ENCODE peak calls at places on chromosomes 6 and 20, in four cellular contexts. One of them, this sample, is unnamed.

GRCh38 chr6:24126586-24127192 is 674 bp downstream of the NRSN1 start:
- DNase-seq in amniotic stem cell: peak
- DNase-seq in choroid plexus epithelial cell: peak
- DNase-seq in nephron progenitor cell: peak
- DNase-seq in this sample: peak

GRCh38 chr20:32470025-32470861 is 112.1 kb downstream of the ASXL1 start:
- DNase-seq in nephron progenitor cell: peak
- DNase-seq in choroid plexus epithelial cell: peak
- DNase-seq in amniotic stem cell: peak
- DNase-seq in this sample: no peak

GRCh38 chr20:53579581-53580375 is 13.9 kb downstream of the ZNF217 start:
- DNase-seq in amniotic stem cell: no peak
- DNase-seq in nephron progenitor cell: no peak
- DNase-seq in choroid plexus epithelial cell: peak
- DNase-seq in this sample: no peak

GRCh38 chr20:29873946-29874345 is 1383.5 kb upstream of the DEFB115 start:
- DNase-seq in amniotic stem cell: no peak
- DNase-seq in nephron progenitor cell: peak
- DNase-seq in choroid plexus epithelial cell: peak
- DNase-seq in this sample: no peak

GRCh38 chr6:16625319-16626240 is 135.7 kb downstream of the ATXN1 start:
- DNase-seq in choroid plexus epithelial cell: peak
- DNase-seq in amniotic stem cell: no peak
- DNase-seq in nephron progenitor cell: no peak
- DNase-seq in this sample: no peak

GRCh38 chr6:76574746-76575145 is 502.3 kb upstream of the IMPG1 start:
- DNase-seq in nephron progenitor cell: no peak
- DNase-seq in amniotic stem cell: no peak
- DNase-seq in choroid plexus epithelial cell: no peak
- DNase-seq in this sample: no peak

GRCh38 chr6:133512410-133513016 is 271.4 kb downstream of the EYA4 start:
- DNase-seq in nephron progenitor cell: peak
- DNase-seq in choroid plexus epithelial cell: peak
- DNase-seq in amniotic stem cell: peak
- DNase-seq in this sample: peak

GRCh38 chr20:20554951-20555350 is 157.5 kb downstream of the RALGAPA2 start:
- DNase-seq in amniotic stem cell: no peak
- DNase-seq in choroid plexus epithelial cell: no peak
- DNase-seq in nephron progenitor cell: no peak
- DNase-seq in this sample: no peak

GRCh38 chr6:37668251-37668650 is 29.4 kb downstream of the MDGA1 start:
- DNase-seq in amniotic stem cell: no peak
- DNase-seq in choroid plexus epithelial cell: no peak
- DNase-seq in nephron progenitor cell: no peak
- DNase-seq in this sample: no peak

GRCh38 chr20:4012631-4013030 is 2.7 kb downstream of the RNF24 start:
- DNase-seq in amniotic stem cell: no peak
- DNase-seq in nephron progenitor cell: no peak
- DNase-seq in choroid plexus epithelial cell: peak
- DNase-seq in this sample: peak

GRCh38 chr6:96626749-96627353 is 63.9 kb downstream of the FHL5 start:
- DNase-seq in choroid plexus epithelial cell: peak
- DNase-seq in amniotic stem cell: peak
- DNase-seq in nephron progenitor cell: no peak
- DNase-seq in this sample: no peak

GRCh38 chr20:57877131-57877784 is 167.4 kb upstream of the PMEPA1 start:
- DNase-seq in amniotic stem cell: no peak
- DNase-seq in nephron progenitor cell: no peak
- DNase-seq in choroid plexus epithelial cell: no peak
- DNase-seq in this sample: no peak

GRCh38 chr20:3228750-3229032 is 10.3 kb downstream of the SLC4A11 start:
- DNase-seq in choroid plexus epithelial cell: no peak
- DNase-seq in amniotic stem cell: no peak
- DNase-seq in nephron progenitor cell: no peak
- DNase-seq in this sample: no peak

GRCh38 chr6:53023323-53023722 is 28.2 kb upstream of the GSTA4 start:
- DNase-seq in amniotic stem cell: no peak
- DNase-seq in nephron progenitor cell: no peak
- DNase-seq in choroid plexus epithelial cell: no peak
- DNase-seq in this sample: no peak

GRCh38 chr20:17749979-17750721 is 50.4 kb downstream of the BANF2 start:
- DNase-seq in nephron progenitor cell: no peak
- DNase-seq in choroid plexus epithelial cell: peak
- DNase-seq in amniotic stem cell: no peak
- DNase-seq in this sample: no peak

GRCh38 chr6:3296537-3297453 is 38.0 kb downstream of the PSMG4 start:
- DNase-seq in amniotic stem cell: no peak
- DNase-seq in choroid plexus epithelial cell: peak
- DNase-seq in nephron progenitor cell: no peak
- DNase-seq in this sample: no peak

GRCh38 chr6:53860511-53860910 is 65.7 kb downstream of the LRRC1 start:
- DNase-seq in amniotic stem cell: no peak
- DNase-seq in choroid plexus epithelial cell: no peak
- DNase-seq in nephron progenitor cell: no peak
- DNase-seq in this sample: no peak

GRCh38 chr6:90274481-90275030 is 22.1 kb downstream of the BACH2 start:
- DNase-seq in amniotic stem cell: no peak
- DNase-seq in nephron progenitor cell: no peak
- DNase-seq in choroid plexus epithelial cell: no peak
- DNase-seq in this sample: no peak

GRCh38 chr6:92979281-92979680 is 440.1 kb downstream of the EPHA7 start:
- DNase-seq in nephron progenitor cell: no peak
- DNase-seq in amniotic stem cell: no peak
- DNase-seq in choroid plexus epithelial cell: peak
- DNase-seq in this sample: no peak

GRCh38 chr6:88556663-88557062 is 390.5 kb upstream of the CNR1 start:
- DNase-seq in nephron progenitor cell: no peak
- DNase-seq in choroid plexus epithelial cell: no peak
- DNase-seq in amniotic stem cell: no peak
- DNase-seq in this sample: no peak

GRCh38 chr20:836188-836587 is 2.7 kb downstream of the FAM110A start:
- DNase-seq in choroid plexus epithelial cell: no peak
- DNase-seq in nephron progenitor cell: no peak
- DNase-seq in amniotic stem cell: no peak
- DNase-seq in this sample: no peak

GRCh38 chr6:95690328-95690727 is 113.0 kb downstream of the MANEA start:
- DNase-seq in nephron progenitor cell: no peak
- DNase-seq in amniotic stem cell: no peak
- DNase-seq in choroid plexus epithelial cell: no peak
- DNase-seq in this sample: no peak

GRCh38 chr6:4668271-4669179 is 107.7 kb upstream of the CDYL start:
- DNase-seq in nephron progenitor cell: no peak
- DNase-seq in choroid plexus epithelial cell: peak
- DNase-seq in amniotic stem cell: no peak
- DNase-seq in this sample: no peak

GRCh38 chr6:166166314-166167257 is 1.1 kb downstream of the TBXT start:
- DNase-seq in choroid plexus epithelial cell: no peak
- DNase-seq in amniotic stem cell: no peak
- DNase-seq in nephron progenitor cell: peak
- DNase-seq in this sample: no peak

GRCh38 chr6:53628354-53629119 is 37.0 kb downstream of the KLHL31 start:
- DNase-seq in amniotic stem cell: no peak
- DNase-seq in choroid plexus epithelial cell: no peak
- DNase-seq in nephron progenitor cell: no peak
- DNase-seq in this sample: no peak

GRCh38 chr6:128499079-128499705 is 21.2 kb downstream of the PTPRK start:
- DNase-seq in choroid plexus epithelial cell: no peak
- DNase-seq in nephron progenitor cell: no peak
- DNase-seq in amniotic stem cell: no peak
- DNase-seq in this sample: no peak

GRCh38 chr6:163536770-163537169 is 122.3 kb downstream of the QKI start:
- DNase-seq in choroid plexus epithelial cell: peak
- DNase-seq in nephron progenitor cell: no peak
- DNase-seq in amniotic stem cell: no peak
- DNase-seq in this sample: no peak

GRCh38 chr6:160312900-160313299 is 35.3 kb upstream of the SLC22A3 start:
- DNase-seq in amniotic stem cell: no peak
- DNase-seq in choroid plexus epithelial cell: no peak
- DNase-seq in nephron progenitor cell: no peak
- DNase-seq in this sample: no peak

GRCh38 chr6:39280247-39280731 is 33.9 kb downstream of the KCNK17 start:
- DNase-seq in nephron progenitor cell: no peak
- DNase-seq in amniotic stem cell: no peak
- DNase-seq in choroid plexus epithelial cell: no peak
- DNase-seq in this sample: no peak

GRCh38 chr20:6395695-6396094 is 272.9 kb upstream of the FERMT1 start:
- DNase-seq in choroid plexus epithelial cell: peak
- DNase-seq in amniotic stem cell: no peak
- DNase-seq in nephron progenitor cell: no peak
- DNase-seq in this sample: no peak

GRCh38 chr20:59207235-59207634 is 43.6 kb downstream of the ZNF831 start:
- DNase-seq in choroid plexus epithelial cell: no peak
- DNase-seq in nephron progenitor cell: no peak
- DNase-seq in amniotic stem cell: no peak
- DNase-seq in this sample: no peak

GRCh38 chr20:62389601-62390087 is 2.7 kb downstream of the RPS21 start:
- DNase-seq in amniotic stem cell: no peak
- DNase-seq in nephron progenitor cell: no peak
- DNase-seq in choroid plexus epithelial cell: no peak
- DNase-seq in this sample: no peak

GRCh38 chr6:129607581-129608186 is 102.3 kb downstream of the ARHGAP18 start:
- DNase-seq in amniotic stem cell: no peak
- DNase-seq in choroid plexus epithelial cell: peak
- DNase-seq in nephron progenitor cell: no peak
- DNase-seq in this sample: no peak

GRCh38 chr6:132252113-132252512 is 149.2 kb downstream of the MOXD1 start:
- DNase-seq in amniotic stem cell: no peak
- DNase-seq in choroid plexus epithelial cell: no peak
- DNase-seq in nephron progenitor cell: no peak
- DNase-seq in this sample: no peak

GRCh38 chr6:16684896-16685554 is 76.2 kb downstream of the ATXN1 start:
- DNase-seq in amniotic stem cell: peak
- DNase-seq in nephron progenitor cell: no peak
- DNase-seq in choroid plexus epithelial cell: peak
- DNase-seq in this sample: no peak

GRCh38 chr6:167870321-167870720 is 43.6 kb downstream of the AFDN start:
- DNase-seq in choroid plexus epithelial cell: no peak
- DNase-seq in nephron progenitor cell: no peak
- DNase-seq in amniotic stem cell: no peak
- DNase-seq in this sample: no peak

GRCh38 chr20:39986231-39986904 is 702.7 kb downstream of the MAFB start:
- DNase-seq in nephron progenitor cell: no peak
- DNase-seq in choroid plexus epithelial cell: peak
- DNase-seq in amniotic stem cell: no peak
- DNase-seq in this sample: peak

GRCh38 chr6:72890671-72891070 is 268.8 kb downstream of the KCNQ5 start:
- DNase-seq in amniotic stem cell: no peak
- DNase-seq in choroid plexus epithelial cell: no peak
- DNase-seq in nephron progenitor cell: no peak
- DNase-seq in this sample: no peak

GRCh38 chr6:143177706-143178105 is 117.0 kb downstream of the AIG1 start:
- DNase-seq in choroid plexus epithelial cell: no peak
- DNase-seq in amniotic stem cell: no peak
- DNase-seq in nephron progenitor cell: no peak
- DNase-seq in this sample: no peak